ENCODE peak calls at places on chromosomes 4 and X, in eight cellular contexts. T, I, X, V, D, O, F and L are unnamed samples.

GRCh38 chr4:169485791-169486742 is 126.3 kb downstream of the NEK1 start:
- DNase-seq in X (no peak), T (no peak), I (no peak), O (no peak), V (peak; percentile 73), D (peak; percentile 66), F (peak; percentile 30), L (no peak)

GRCh38 chr4:40321671-40322131 is 13.4 kb upstream of the CHRNA9 start:
- DNase-seq in V (peak; percentile 53), D (no peak), X (no peak), O (no peak), T (no peak), I (no peak), F (no peak), L (no peak)

GRCh38 chr4:98963538-98964433 is 31.7 kb upstream of the METAP1 start:
- DNase-seq in T (no peak), I (no peak), V (no peak), D (no peak), X (no peak), O (no peak), F (no peak), L (no peak)

GRCh38 chrX:2928127-2928582 is 984 bp downstream of the ARSD start:
- DNase-seq in V (peak; percentile 80), I (peak; percentile 74), O (peak; percentile 83), D (peak; percentile 82), T (peak; percentile 19), F (peak; percentile 14), X (peak; percentile 64), L (peak; percentile 80)

GRCh38 chr4:15864771-15865566 is 73.6 kb downstream of the FGFBP1 start:
- DNase-seq in X (no peak), T (no peak), F (no peak), I (no peak), V (peak; percentile 35), O (no peak), D (no peak), L (no peak)

GRCh38 chrX:31889028-31889427 is 817.2 kb upstream of the FTHL17 start:
- DNase-seq in V (no peak), F (no peak), X (no peak), I (no peak), T (no peak), D (no peak), O (no peak), L (no peak)

GRCh38 chr4:76732246-76732645 is 165.7 kb downstream of the SOWAHB start:
- DNase-seq in T (no peak), D (no peak), I (no peak), O (no peak), F (no peak), V (peak; percentile 25), X (no peak), L (no peak)

GRCh38 chrX:9429767-9430166 is 35.1 kb upstream of the TBL1X start:
- DNase-seq in V (no peak), T (no peak), D (no peak), X (no peak), I (no peak), O (no peak), F (peak; percentile 56), L (no peak)

GRCh38 chr4:112836895-112837294 is 200.0 kb downstream of the LARP7 start:
- DNase-seq in D (no peak), T (no peak), V (no peak), X (no peak), F (no peak), O (no peak), I (no peak), L (no peak)

GRCh38 chr4:24067781-24068193 is 177.9 kb upstream of the PPARGC1A start:
- DNase-seq in O (no peak), X (peak; percentile 73), D (no peak), F (no peak), I (no peak), V (peak; percentile 20), T (peak; percentile 14), L (no peak)

GRCh38 chr4:128225148-128225547 is 62.5 kb downstream of the PGRMC2 start:
- DNase-seq in I (no peak), D (no peak), T (no peak), F (no peak), O (no peak), X (no peak), V (peak; percentile 60), L (no peak)

GRCh38 chrX:48035891-48036290 is 29.1 kb downstream of the SPACA5 start:
- DNase-seq in F (no peak), X (no peak), O (no peak), D (no peak), I (no peak), V (peak; percentile 78), T (no peak), L (no peak)

GRCh38 chrX:5458300-5458699 is 770.4 kb downstream of the NLGN4X start:
- DNase-seq in F (no peak), T (no peak), O (no peak), D (peak; percentile 29), I (no peak), V (no peak), X (no peak), L (no peak)

GRCh38 chrX:288561-288991 is 7.4 kb downstream of the PLCXD1 start:
- DNase-seq in F (no peak), I (peak; percentile 43), T (no peak), V (no peak), D (no peak), O (peak; percentile 66), X (no peak), L (peak; percentile 20)

GRCh38 chr4:26136615-26137014 is 184.2 kb upstream of the RBPJ start:
- DNase-seq in O (no peak), F (no peak), T (no peak), V (no peak), D (no peak), I (no peak), X (no peak), L (no peak)

DNA sequence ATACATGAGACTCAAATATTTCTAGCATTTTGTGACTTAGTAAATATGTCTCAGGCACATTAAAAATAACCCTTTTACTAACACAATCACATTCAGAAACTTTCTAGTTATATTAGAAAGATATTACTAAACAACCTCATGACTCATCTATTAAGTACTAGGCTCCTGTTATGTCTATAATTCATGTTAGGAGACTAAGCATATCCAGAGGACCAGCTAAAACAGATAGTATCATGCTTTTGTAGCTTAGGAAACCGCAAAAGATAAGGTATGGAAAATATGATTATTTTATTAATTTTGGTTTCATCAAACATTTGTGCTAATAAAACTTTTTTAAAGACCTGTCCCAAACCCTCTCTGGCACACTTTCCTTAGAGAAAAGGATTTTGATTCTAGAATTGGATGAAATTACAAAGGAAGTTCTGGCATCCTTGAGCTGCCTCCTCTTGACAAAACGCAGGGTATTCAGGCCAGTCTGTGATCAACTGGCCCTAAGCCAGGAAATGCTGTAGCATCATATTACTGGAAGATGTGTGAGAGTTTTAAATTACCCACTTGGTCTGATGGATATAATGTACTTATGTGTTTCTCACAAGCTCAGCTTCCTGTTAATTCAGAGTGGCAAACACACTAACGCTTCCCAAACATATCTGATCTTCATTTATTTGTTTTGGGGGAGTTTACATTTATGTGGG is 60.4 kb downstream of the NRK start:
- DNase-seq in X (no peak), V (peak; percentile 83), T (no peak), F (peak; percentile 10), I (no peak), O (no peak), D (no peak), L (no peak)
- TF ChIP-seq CTCF in X (no peak), V (no peak), T (no peak), F (no peak), I (no peak), O (no peak), D (no peak), L (no peak)

GRCh38 chrX:101223226-101223625 is 3.6 kb downstream of the DRP2 start:
- DNase-seq in I (no peak), F (no peak), O (no peak), D (no peak), T (no peak), V (no peak), X (no peak), L (no peak)

GRCh38 chrX:101232316-101232715 is 12.7 kb downstream of the DRP2 start:
- DNase-seq in X (no peak), I (no peak), V (no peak), O (no peak), T (no peak), F (no peak), D (no peak), L (no peak)

GRCh38 chrX:101231080-101231479 is 11.5 kb downstream of the DRP2 start:
- DNase-seq in V (no peak), X (no peak), O (no peak), D (no peak), F (no peak), I (no peak), T (no peak), L (no peak)

GRCh38 chrX:101230636-101231035 is 11.1 kb downstream of the DRP2 start:
- DNase-seq in T (no peak), D (no peak), I (no peak), X (no peak), V (no peak), F (no peak), O (no peak), L (no peak)

GRCh38 chrX:101229155-101229554 is 9.6 kb downstream of the DRP2 start:
- DNase-seq in X (no peak), I (no peak), V (peak; percentile 56), T (no peak), D (no peak), F (no peak), O (no peak), L (no peak)
- H3K4me3 ChIP-seq in X (no peak overlapping the region), I (no peak overlapping the region), V (no peak overlapping the region), T (no peak overlapping the region), D (no peak overlapping the region), F (no peak overlapping the region), O (no peak overlapping the region), L (no peak overlapping the region)

GRCh38 chrX:119734897-119735339 is 23.5 kb upstream of the SOWAHD start:
- DNase-seq in V (peak; percentile 23), F (peak; percentile 48), X (peak; percentile 69), D (no peak), O (peak; percentile 75), I (peak; percentile 78), T (no peak), L (peak; percentile 25)
- H3K4me1 ChIP-seq in V (no peaks in the 10 kb centered on the region), F (no peaks in the 10 kb centered on the region), X (no peaks in the 10 kb centered on the region), D (no peaks in the 10 kb centered on the region), O (no peaks in the 10 kb centered on the region), I (peaks cover 5% of the 10 kb centered on the region), T (no peaks in the 10 kb centered on the region), L (no peaks in the 10 kb centered on the region)

GRCh38 chr4:159762672-159763071 is 659.8 kb downstream of the RAPGEF2 start:
- DNase-seq in V (no peak), I (no peak), F (no peak), O (no peak), X (no peak), D (no peak), T (no peak), L (no peak)
- TF ChIP-seq CTCF in V (no peak), I (no peak), F (no peak), O (no peak), X (no peak), D (no peak), T (no peak), L (no peak)

GRCh38 chr4:165301833-165302232 is 25.6 kb upstream of the MSMO1 start:
- DNase-seq in F (no peak), D (no peak), I (no peak), V (peak; percentile 35), T (no peak), O (no peak), X (no peak), L (no peak)
- H3K4me3 ChIP-seq in F (no peak overlapping the region), D (no peak overlapping the region), I (no peak overlapping the region), V (no peak overlapping the region), T (no peak overlapping the region), O (no peak overlapping the region), X (peak overlapping the region; percentile 19), L (no peak overlapping the region)